ENCODE peak calls at places on chromosomes 11 and 22, in four cellular contexts. D is activated T-cell treated with anti-CD3 and anti-CD28 coated beads, Interleukin-2, amount 50 U/mL, for 1 hour; S is stimulated activated CD4-positive, alpha-beta T cell treated with anti-CD3 and anti-CD28 coated beads, Interleukin-1b, Interleukin-23, amount 100 ng/mL, for 1 hour; J is stimulated activated naive B cell treated with anti-CD40 and anti-IgM and Interleukin-4, amounts not matched to agents 10 μg/mL and 1 μg/mL and 100 μg/mL, for 72 hours. L is an unnamed sample.

GRCh38 chr22:23542933-23543332 is 37.2 kb downstream of the IGLL1 start:
- DNase-seq in D (no peak), S (no peak), J (no peak), L (no peak)

GRCh38 chr22:35229865-35230264 is 27.4 kb upstream of the HMGXB4 start:
- DNase-seq in D (no peak), S (no peak), J (no peak), L (no peak)

GRCh38 chr11:69131644-69132300 is 24.0 kb upstream of the SMIM38 start:
- DNase-seq in D (no peak), S (no peak), J (no peak), L (no peak)

GRCh38 chr11:10351768-10352641 is 47.1 kb downstream of the ADM start:
- DNase-seq in D (no peak), S (no peak), J (no peak), L (no peak)

GRCh38 chr11:76602431-76602861 is 68.1 kb downstream of the LRRC32 start:
- DNase-seq in D (no peak), S (no peak), J (no peak), L (no peak)

GRCh38 chr11:44305643-44306468 is 4.1 kb downstream of the ALX4 start:
- DNase-seq in D (no peak), S (no peak), J (peak; percentile 32), L (peak; percentile 47)

GRCh38 chr11:77211040-77211451 is 83.0 kb downstream of the MYO7A start:
- DNase-seq in D (no peak), S (no peak), J (no peak), L (no peak)

GRCh38 chr11:97965849-97966646 is 1054.7 kb upstream of the CNTN5 start:
- DNase-seq in D (no peak), S (no peak), J (no peak), L (no peak)

GRCh38 chr22:38781033-38781432 is 12.9 kb downstream of the DNAL4 start:
- DNase-seq in D (no peak), S (no peak), J (no peak), L (no peak)

GRCh38 chr11:59403546-59403945 is 22.7 kb downstream of the OR5A2 start:
- DNase-seq in D (no peak), S (no peak), J (no peak), L (no peak)

L was measured in GM10248.